ENCODE peak calls at places on chromosomes 7 and 10, in six cellular contexts. U is GM12864, M is cardiac fibroblast, B is neural progenitor cell, X is heart left ventricle, Y is K562. T is an unnamed sample.

GRCh38 chr7:118352854-118353453 is 128.4 kb downstream of the ANKRD7 start:
- DNase-seq in U (no peak), M (peak; percentile 16), B (peak; percentile 24), X (no peak), Y (no peak), T (no peak)

GRCh38 chr10:26746111-26746510 is 48.6 kb downstream of the PDSS1 start:
- DNase-seq in U (no peak), M (peak; percentile 6), B (no peak), X (no peak), Y (no peak), T (no peak)

GRCh38 chr10:116995648-116996047 is 9.3 kb downstream of the SHTN1 start:
- DNase-seq in U (no peak), M (no peak), B (peak; percentile 15), X (no peak), Y (no peak), T (no peak)

GRCh38 chr7:133570321-133570720 is 317.4 kb downstream of the EXOC4 start:
- DNase-seq in U (no peak), M (no peak), B (no peak), X (no peak), Y (no peak), T (no peak)

GRCh38 chr7:100572281-100572948 is 1.3 kb downstream of the SAP25 start:
- DNase-seq in U (no peak), M (no peak), B (no peak), X (no peak), Y (no peak), T (no peak)

GRCh38 chr7:69739182-69739581 is 140.9 kb downstream of the AUTS2 start:
- DNase-seq in U (peak; percentile 62), M (peak; percentile 5), B (no peak), X (no peak), Y (no peak), T (no peak)

GRCh38 chr7:105011771-105012502 is 2.1 kb upstream of the KMT2E start:
- DNase-seq in U (no peak), M (no peak), B (no peak), X (peak; percentile 27), Y (no peak), T (no peak)

GRCh38 chr7:118264836-118265235 is 40.3 kb downstream of the ANKRD7 start:
- DNase-seq in U (no peak), M (no peak), B (no peak), X (no peak), Y (no peak), T (no peak)

GRCh38 chr10:17256627-17257026 is 28.6 kb downstream of the VIM start:
- DNase-seq in U (no peak), M (no peak), B (no peak), X (no peak), Y (no peak), T (no peak)

GRCh38 chr7:142782922-142783900 is 12.4 kb downstream of the PRSS2 start:
- DNase-seq in U (peak; percentile 86), M (peak; percentile 95), B (peak; percentile 95), X (peak; percentile 81), Y (peak; percentile 94), T (peak; percentile 92)

GRCh38 chr7:93622036-93622714 is 47.7 kb upstream of the CALCR start:
- DNase-seq in U (no peak), M (peak; percentile 54), B (peak; percentile 57), X (no peak), Y (peak; percentile 59), T (no peak)
- TF ChIP-seq CTCF in U (peak; percentile 40), M (peak; percentile 63), B (peak; percentile 57), X (peak; percentile 37), Y (peak; percentile 61), T (no peak)

GRCh38 chr10:127196955-127197432 is 603 bp upstream of the INSYN2A start:
- DNase-seq in U (no peak), M (no peak), B (no peak), X (no peak), Y (no peak), T (no peak)
- TF ChIP-seq CTCF in U (no peak), M (no peak), B (no peak), X (no peak), Y (no peak), T (no peak)

DNA sequence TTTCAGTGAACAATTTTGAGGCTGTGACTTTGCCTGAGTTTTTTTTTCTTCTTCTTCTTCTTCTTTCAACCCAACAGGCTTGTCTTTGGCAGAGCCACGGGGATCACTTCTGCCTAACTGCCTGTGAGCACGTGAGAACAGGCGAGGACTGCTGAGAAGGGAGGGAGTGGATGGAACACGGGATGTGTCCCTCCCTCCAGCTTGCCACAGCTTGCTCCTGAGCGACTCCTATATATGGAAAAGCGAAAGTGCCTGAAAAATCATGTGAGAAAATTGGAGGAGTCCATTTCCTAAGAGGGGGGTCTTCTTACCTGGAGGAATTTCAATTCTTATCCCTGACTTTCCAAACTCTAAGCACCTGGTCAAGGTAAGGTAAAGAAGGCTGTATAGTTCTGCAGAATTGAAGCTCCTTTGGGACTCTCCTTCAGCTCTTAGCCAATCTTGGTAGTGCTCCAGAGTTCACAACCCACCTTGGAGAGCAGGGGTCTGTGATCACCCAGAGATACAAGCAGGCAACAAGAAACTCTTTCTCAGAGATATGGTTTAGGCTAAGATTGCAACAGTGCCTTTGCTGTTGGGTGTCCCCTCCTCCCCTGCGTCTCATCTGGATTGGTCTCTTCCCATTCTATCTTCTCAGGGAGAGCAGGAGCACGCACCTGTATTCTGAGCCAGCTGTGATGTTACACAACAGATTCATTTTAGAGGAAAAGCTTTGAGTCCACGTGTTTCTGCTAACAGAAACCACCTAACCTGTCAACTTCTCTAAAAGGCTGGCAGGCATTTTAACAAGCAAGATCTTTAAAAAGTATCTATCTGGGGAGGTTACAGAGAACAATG is at the start of gene MAT1A:
- DNase-seq in U (no peak), M (peak; percentile 3), B (no peak), X (no peak), Y (no peak), T (no peak)
- TF ChIP-seq CTCF in U (no peak), M (no peak), B (no peak), X (no peak), Y (peak; percentile 38), T (no peak)

GRCh38 chr10:50295367-50295766 is 44.1 kb upstream of the ASAH2 start:
- DNase-seq in U (no peak), M (no peak), B (no peak), X (no peak), Y (no peak), T (no peak)
- TF ChIP-seq CTCF in U (no peak), M (no peak), B (no peak), X (no peak), Y (no peak), T (no peak)

DNA sequence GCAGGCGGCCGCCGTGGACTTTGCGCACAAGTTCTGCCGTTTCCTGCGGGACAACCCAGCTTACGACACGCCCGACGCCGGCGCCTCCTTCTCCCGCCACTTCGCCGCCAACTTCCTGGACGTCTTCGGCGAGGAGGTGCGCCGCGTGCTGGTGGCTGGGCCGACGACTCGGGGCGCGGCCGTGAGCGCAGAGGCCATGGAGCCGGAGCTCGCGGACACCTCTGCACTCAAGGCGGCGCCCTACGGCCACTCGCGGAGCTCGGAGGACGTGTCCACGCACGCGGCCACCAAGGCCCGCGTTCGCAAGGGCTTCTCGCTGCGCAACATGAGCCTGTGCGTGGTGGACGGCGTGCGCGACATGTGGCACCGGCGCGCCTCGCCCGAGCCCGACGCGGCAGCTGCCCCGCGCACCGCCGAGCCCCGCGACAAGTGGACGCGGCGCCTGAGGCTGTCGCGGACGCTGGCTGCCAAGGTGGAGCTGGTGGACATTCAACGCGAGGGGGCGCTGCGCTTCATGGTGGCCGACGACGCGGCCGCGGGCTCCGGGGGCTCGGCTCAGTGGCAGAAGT is 14.1 kb downstream of the SH2B2 start:
- DNase-seq in U (no peak), M (no peak), B (peak; percentile 85), X (no peak), Y (no peak), T (no peak)
- TF ChIP-seq CTCF in U (no peak), M (no peak), B (peak; percentile 71), X (peak; percentile 49), Y (no peak), T (no peak)

GRCh38 chr10:111084346-111085255 is 7.8 kb downstream of the ADRA2A start:
- DNase-seq in U (no peak), M (no peak), B (no peak), X (no peak), Y (no peak), T (no peak)
- TF ChIP-seq CTCF in U (no peak), M (no peak), B (no peak), X (no peak), Y (no peak), T (no peak)

GRCh38 chr10:73218466-73219191 is 28.4 kb downstream of the DNAJC9 start:
- DNase-seq in U (no peak), M (peak; percentile 53), B (peak; percentile 14), X (no peak), Y (peak; percentile 58), T (no peak)
- TF ChIP-seq CTCF in U (peak; percentile 55), M (peak; percentile 46), B (peak; percentile 59), X (peak; percentile 16), Y (peak; percentile 61), T (no peak)

T was measured in dorsolateral prefrontal cortex.